ENCODE peak calls at places on chromosomes 5 and 9, in four cellular contexts. I, L, Z and N are unnamed samples.

GRCh38 chr5:32311404-32312193 is 1.1 kb downstream of the MTMR12 start:
- DNase-seq in Z (no peak), L (no peak), I (no peak), N (no peak)

GRCh38 chr9:132018957-132019405 is 60.7 kb downstream of the MED27 start:
- DNase-seq in I (no peak), L (no peak), Z (no peak), N (no peak)

GRCh38 chr9:75167281-75167680 is 79.0 kb downstream of the OSTF1 start:
- DNase-seq in I (no peak), L (no peak), Z (no peak), N (no peak)

GRCh38 chr9:73893230-73893629 is 603.9 kb upstream of the RORB start:
- DNase-seq in L (no peak), I (no peak), Z (no peak), N (no peak)

GRCh38 chr5:89255845-89256463 is 373.0 kb upstream of the MEF2C start:
- DNase-seq in L (peak), I (peak), Z (peak), N (peak)

GRCh38 chr5:43195670-43196265 is 3.7 kb downstream of the NIM1K start:
- DNase-seq in Z (no peak), L (no peak), I (no peak), N (no peak)

GRCh38 chr5:89849819-89850515 is 559.6 kb downstream of the CETN3 start:
- DNase-seq in Z (no peak), L (no peak), I (no peak), N (no peak)

GRCh38 chr9:78695521-78695920 is 398.6 kb downstream of the PSAT1 start:
- DNase-seq in L (no peak), I (no peak), Z (no peak), N (no peak)

GRCh38 chr5:115487168-115487567 is 57.4 kb downstream of the FEM1C start:
- DNase-seq in I (no peak), L (no peak), Z (no peak), N (no peak)

GRCh38 chr5:23675456-23675855 is 168.0 kb downstream of the PRDM9 start:
- DNase-seq in L (no peak), I (no peak), Z (no peak), N (no peak)

GRCh38 chr5:174272671-174273070 is 227.2 kb downstream of the NSG2 start:
- DNase-seq in L (no peak), Z (no peak), I (no peak), N (no peak)

GRCh38 chr9:114884787-114885452 is 45.5 kb downstream of the TNFSF8 start:
- DNase-seq in I (peak), Z (peak), L (no peak), N (peak)

GRCh38 chr5:76548525-76549229 is 74.5 kb downstream of the F2RL2 start:
- DNase-seq in Z (no peak), I (no peak), L (no peak), N (peak)

GRCh38 chr5:54551906-54552305 is 34.3 kb downstream of the SNX18 start:
- DNase-seq in I (no peak), L (no peak), Z (no peak), N (no peak)

GRCh38 chr5:179188636-179189035 is 128.5 kb downstream of the ZNF354C start:
- DNase-seq in L (no peak), I (no peak), Z (no peak), N (no peak)

GRCh38 chr5:127801751-127802476 is 98.7 kb downstream of the CCDC192 start:
- DNase-seq in I (peak), Z (no peak), L (no peak), N (no peak)

GRCh38 chr9:121942866-121943265 is 150.2 kb downstream of the TTLL11 start:
- DNase-seq in L (no peak), Z (no peak), I (no peak), N (no peak)

GRCh38 chr9:131618071-131618479 is 72.8 kb downstream of the PRRT1B start:
- DNase-seq in L (no peak), I (no peak), Z (peak), N (peak)

GRCh38 chr5:180463216-180463900 is 30.8 kb upstream of the CNOT6 start:
- DNase-seq in Z (no peak), L (no peak), I (no peak), N (no peak)

GRCh38 chr5:120613729-120614128 is 149.6 kb downstream of the PRR16 start:
- DNase-seq in L (no peak), I (no peak), Z (no peak), N (no peak)

GRCh38 chr5:98880151-98880550 is 48.7 kb downstream of the CHD1 start:
- DNase-seq in I (no peak), L (no peak), Z (peak), N (peak)

GRCh38 chr5:103218164-103218563 is 40.4 kb upstream of the MACIR start:
- DNase-seq in I (peak), Z (no peak), L (no peak), N (peak)

GRCh38 chr9:83538172-83538889 is at the start of gene FRMD3:
- DNase-seq in I (peak), L (peak), Z (peak), N (peak)

GRCh38 chr9:121842612-121842978 is 191.2 kb downstream of the DAB2IP start:
- DNase-seq in L (no peak), I (no peak), Z (peak), N (peak)

GRCh38 chr9:81028504-81028903 is 660.8 kb downstream of the TLE1 start:
- DNase-seq in Z (peak), L (peak), I (peak), N (no peak)

GRCh38 chr5:134958755-134959154 is 9.0 kb upstream of the CATSPER3 start:
- DNase-seq in L (no peak), I (no peak), Z (no peak), N (no peak)

GRCh38 chr5:72788851-72789505 is 27.5 kb upstream of the TNPO1 start:
- DNase-seq in Z (peak), I (peak), L (no peak), N (peak)

GRCh38 chr5:169551146-169551545 is 32.4 kb upstream of the SPDL1 start:
- DNase-seq in Z (no peak), L (no peak), I (no peak), N (no peak)

GRCh38 chr5:81850494-81850893 is 99.6 kb upstream of the SSBP2 start:
- DNase-seq in Z (no peak), I (peak), L (no peak), N (no peak)

GRCh38 chr9:116288658-116289057 is 135.1 kb downstream of the PAPPA start:
- DNase-seq in Z (peak), L (no peak), I (peak), N (no peak)

GRCh38 chr9:131747352-131747751 is 7.5 kb upstream of the RAPGEF1 start:
- DNase-seq in L (no peak), I (peak), Z (peak), N (peak)

GRCh38 chr5:65924366-65925093 is 1.8 kb upstream of the ERBIN start:
- DNase-seq in Z (no peak), I (no peak), L (no peak), N (no peak)

GRCh38 chr5:143231973-143232812 is 171.3 kb downstream of the NR3C1 start:
- DNase-seq in L (no peak), I (no peak), Z (no peak), N (no peak)

GRCh38 chr5:5350101-5350500 is 72.4 kb upstream of the ICE1 start:
- DNase-seq in L (no peak), I (no peak), Z (no peak), N (peak)

GRCh38 chr9:113503131-113503541 is 39.6 kb downstream of the RGS3 start:
- DNase-seq in L (no peak), Z (no peak), I (no peak), N (no peak)

GRCh38 chr5:175021886-175022285 is 297.5 kb downstream of the MSX2 start:
- DNase-seq in L (no peak), Z (no peak), I (no peak), N (no peak)

GRCh38 chr5:64166201-64166959 is 737 bp downstream of the RNF180 start:
- DNase-seq in Z (no peak), L (no peak), I (no peak), N (no peak)
- TF ChIP-seq EZH2 in Z (peak), L (no peak), I (no peak), N (no peak)

GRCh38 chr5:45737153-45737552 is 41.0 kb upstream of the HCN1 start:
- DNase-seq in L (no peak), Z (no peak), I (no peak), N (no peak)
- H3K4me2 ChIP-seq in L (no peak), Z (no peak), I (no peak), N (no peak)

GRCh38 chr9:34578241-34579096 is 11.1 kb downstream of the CNTFR start:
- DNase-seq in L (no peak), I (peak), Z (no peak), N (peak)
- TF ChIP-seq EZH2 in L (no peak), I (peak), Z (peak), N (no peak)

DNA sequence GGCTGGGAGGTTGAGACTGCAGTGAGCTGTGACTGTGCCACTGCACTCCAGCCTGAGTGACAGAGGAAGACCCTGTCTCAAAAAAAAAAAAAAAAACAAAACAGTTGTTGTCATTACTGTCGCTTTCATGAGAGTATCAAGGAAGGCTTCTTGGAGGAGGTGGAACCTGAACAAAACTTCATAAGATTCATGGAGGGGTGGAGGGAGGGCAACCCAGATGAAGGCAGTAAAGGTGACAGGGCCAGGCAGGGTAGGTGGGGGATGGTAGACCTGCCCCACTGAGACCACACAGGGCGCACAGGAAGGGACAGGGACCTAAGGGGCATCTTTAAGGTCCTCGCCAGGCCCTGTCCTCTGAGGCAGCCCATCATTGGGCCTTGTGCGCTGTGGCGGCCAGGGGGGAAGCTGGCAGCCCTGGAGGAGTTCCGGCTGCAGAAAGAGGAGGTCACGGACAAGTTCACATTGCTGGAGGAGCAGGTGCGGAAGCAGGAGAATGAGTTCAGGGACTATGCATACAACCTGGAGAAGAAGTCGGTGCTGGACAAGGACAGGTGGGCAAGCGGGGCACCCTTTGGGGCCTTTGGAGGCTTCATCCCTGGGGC is 3.5 kb downstream of the CFAP157 start:
- DNase-seq in L (no peak), Z (no peak), I (no peak), N (no peak)
- H3K4me2 ChIP-seq in L (no peak), Z (no peak), I (no peak), N (no peak)

GRCh38 chr9:842918-843468 is 1.5 kb downstream of the DMRT1 start:
- DNase-seq in L (no peak), Z (no peak), I (no peak), N (no peak)

GRCh38 chr9:847505-847904 is 6.0 kb downstream of the DMRT1 start:
- DNase-seq in L (no peak), I (no peak), Z (no peak), N (no peak)

GRCh38 chr9:840343-840742 is 1.2 kb upstream of the DMRT1 start:
- DNase-seq in I (no peak), Z (no peak), L (no peak), N (no peak)

GRCh38 chr9:846852-847251 is 5.4 kb downstream of the DMRT1 start:
- DNase-seq in L (peak), I (no peak), Z (peak), N (no peak)

GRCh38 chr9:841371-842209 is at the start of gene DMRT1:
- DNase-seq in L (no peak), Z (no peak), I (no peak), N (peak)
- TF ChIP-seq EZH2 in L (no peak), Z (peak), I (peak), N (no peak)

GRCh38 chr9:91896096-91896495 is 53.9 kb downstream of the ROR2 start:
- DNase-seq in I (no peak), L (no peak), Z (no peak), N (no peak)
- H3K4me2 ChIP-seq in I (no peak), L (no peak), Z (no peak), N (peak)

DNA sequence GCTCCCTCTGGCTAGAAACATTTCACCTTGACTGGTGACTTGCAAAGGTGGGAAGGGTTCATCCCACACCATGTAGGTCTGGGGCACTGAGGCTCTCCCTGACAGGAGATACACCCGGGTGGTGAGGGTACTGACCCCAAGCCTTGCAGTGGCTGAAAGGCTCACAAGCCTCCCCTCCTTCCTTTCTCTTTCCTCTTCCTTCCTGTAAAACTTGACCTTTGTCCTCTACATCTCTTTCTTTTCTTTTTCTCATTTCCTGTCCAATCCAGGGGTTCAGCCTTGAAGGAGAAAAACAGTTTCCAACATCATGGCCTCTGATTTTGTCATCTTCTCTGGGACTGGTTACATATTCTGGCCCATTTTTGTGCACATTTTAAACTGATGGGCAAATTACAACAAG is 16.6 kb downstream of the FBP2 start:
- DNase-seq in I (no peak), Z (no peak), L (no peak), N (no peak)
- TF ChIP-seq EZH2 in I (no peak), Z (no peak), L (no peak), N (no peak)

GRCh38 chr5:141360685-141361084 is 891 bp downstream of the PCDHGB2 start:
- DNase-seq in L (no peak), I (no peak), Z (no peak), N (no peak)
- H3K4me2 ChIP-seq in L (no peak), I (no peak), Z (no peak), N (no peak)